ENCODE peak calls at places on chromosomes 2 and 18, in seven cellular contexts. S is HS-5; A is activated T-helper 1 cell treated with anti-CD3 and anti-CD28 coated beads, Interleukin-12 subunit alpha, Interleukin-12 subunit beta, Interleukin-2, Interleukin-4 antibody, amounts not matched to agents 30 ng/mL and 10 ng/mL and 1 ng/mL, durations not matched to agents 14 hours and 24 hours and 36 hours; L is CD4-positive, CD25-positive, alpha-beta regulatory T cell; W is GM10248; I is stimulated activated CD8-positive, alpha-beta memory T cell treated with anti-CD3 and anti-CD28 coated beads, Interleukin-2, amount 100 ng/mL, for 1 hour; T is globus pallidus. J is an unnamed sample.
A peak's percentile ranks its signal among the peaks of the same experiment; 100 is the strongest.

GRCh38 chr2:20182241-20182931 is 42.5 kb downstream of the SDC1 start:
- DNase-seq in S (no peak), A (no peak), L (no peak), W (no peak), I (no peak), T (no peak), J (no peak)

GRCh38 chr2:240443891-240444301 is 8.4 kb downstream of the GPC1 start:
- DNase-seq in S (no peak), A (no peak), L (no peak), W (no peak), I (no peak), T (no peak), J (no peak)

GRCh38 chr2:173656086-173656485 is 301.4 kb downstream of the CDCA7 start:
- DNase-seq in S (no peak), A (no peak), L (no peak), W (no peak), I (no peak), T (no peak), J (no peak)

GRCh38 chr18:75041586-75041985 is 167.4 kb downstream of the PTGR3 start:
- DNase-seq in S (no peak), A (no peak), L (peak; percentile 15), W (no peak), I (no peak), T (no peak), J (no peak)

GRCh38 chr18:56309104-56309503 is 329.3 kb downstream of the TXNL1 start:
- DNase-seq in S (no peak), A (no peak), L (no peak), W (no peak), I (no peak), T (no peak), J (no peak)

GRCh38 chr2:27042985-27043634 is 8.4 kb upstream of the AGBL5 start:
- DNase-seq in S (no peak), A (no peak), L (no peak), W (no peak), I (no peak), T (no peak), J (no peak)

GRCh38 chr18:5961097-5961827 is 65.9 kb upstream of the TMEM200C start:
- DNase-seq in S (no peak), A (no peak), L (no peak), W (no peak), I (no peak), T (no peak), J (no peak)

GRCh38 chr2:128808462-128809255 is 490.0 kb upstream of the HS6ST1 start:
- DNase-seq in S (peak; percentile 18), A (no peak), L (no peak), W (no peak), I (no peak), T (no peak), J (no peak)

GRCh38 chr18:48848641-48849143 is 102.1 kb downstream of the SMAD7 start:
- DNase-seq in S (no peak), A (no peak), L (no peak), W (no peak), I (no peak), T (no peak), J (no peak)

GRCh38 chr2:105321875-105322646 is 7.5 kb downstream of the TGFBRAP1 start:
- DNase-seq in S (no peak), A (no peak), L (no peak), W (no peak), I (no peak), T (no peak), J (no peak)

GRCh38 chr2:223072826-223073225 is 20.8 kb downstream of the KCNE4 start:
- DNase-seq in S (no peak), A (no peak), L (no peak), W (no peak), I (no peak), T (no peak), J (no peak)

GRCh38 chr2:127415593-127416485 is 2.4 kb upstream of the PROC start:
- DNase-seq in S (no peak), A (peak; percentile 67), L (peak; percentile 89), W (peak; percentile 84), I (peak; percentile 63), T (no peak), J (no peak)

GRCh38 chr2:8682719-8683667 is 1.1 kb downstream of the ID2 start:
- DNase-seq in S (no peak), A (peak; percentile 34), L (peak; percentile 49), W (no peak), I (no peak), T (peak; percentile 54), J (no peak)

J was measured in esophagus squamous epithelium.